ENCODE peak calls at places on chromosome 10, in five cellular contexts. One of them, this sample, is unnamed.

GRCh38 chr10:97771913-97772823 is at the start of gene SFRP5:
- DNase-seq in GM18507: no peak
- DNase-seq in NCI-H2107: no peak
- DNase-seq in H54: no peak
- DNase-seq in DMS153: no peak
- DNase-seq in this sample: peak

GRCh38 chr10:66924674-66925345 is 1.0 kb upstream of the LRRTM3 start:
- DNase-seq in GM18507: no peak
- DNase-seq in NCI-H2107: no peak
- DNase-seq in H54: no peak
- DNase-seq in DMS153: no peak
- DNase-seq in this sample: no peak

GRCh38 chr10:31751401-31752080 is 177.1 kb downstream of the ARHGAP12 start:
- DNase-seq in GM18507: no peak
- DNase-seq in NCI-H2107: no peak
- DNase-seq in H54: no peak
- DNase-seq in DMS153: no peak
- DNase-seq in this sample: no peak

GRCh38 chr10:88254091-88254490 is 329.0 kb downstream of the RNLS start:
- DNase-seq in GM18507: no peak
- DNase-seq in NCI-H2107: no peak
- DNase-seq in H54: peak
- DNase-seq in DMS153: no peak
- DNase-seq in this sample: no peak

GRCh38 chr10:110494532-110494931 is 3.2 kb upstream of the DUSP5 start:
- DNase-seq in GM18507: no peak
- DNase-seq in NCI-H2107: no peak
- DNase-seq in H54: no peak
- DNase-seq in DMS153: no peak
- DNase-seq in this sample: no peak

GRCh38 chr10:98295907-98296306 is 27.9 kb upstream of the LOXL4 start:
- DNase-seq in GM18507: no peak
- DNase-seq in NCI-H2107: no peak
- DNase-seq in H54: no peak
- DNase-seq in DMS153: no peak
- DNase-seq in this sample: no peak

GRCh38 chr10:71081229-71081560 is 131.2 kb upstream of the UNC5B start:
- DNase-seq in GM18507: no peak
- DNase-seq in NCI-H2107: no peak
- DNase-seq in H54: no peak
- DNase-seq in DMS153: no peak
- DNase-seq in this sample: no peak

GRCh38 chr10:123913688-123914268 is 22.2 kb upstream of the CPXM2 start:
- DNase-seq in GM18507: no peak
- DNase-seq in NCI-H2107: no peak
- DNase-seq in H54: no peak
- DNase-seq in DMS153: no peak
- DNase-seq in this sample: no peak

GRCh38 chr10:87608756-87609155 is 50.9 kb upstream of the PAPSS2 start:
- DNase-seq in GM18507: no peak
- DNase-seq in NCI-H2107: no peak
- DNase-seq in H54: no peak
- DNase-seq in DMS153: no peak
- DNase-seq in this sample: no peak

GRCh38 chr10:12503311-12503710 is 154.0 kb downstream of the CAMK1D start:
- DNase-seq in GM18507: no peak
- DNase-seq in NCI-H2107: peak
- DNase-seq in H54: no peak
- DNase-seq in DMS153: peak
- DNase-seq in this sample: no peak

GRCh38 chr10:18235477-18235876 is 95.3 kb downstream of the CACNB2 start:
- DNase-seq in GM18507: no peak
- DNase-seq in NCI-H2107: no peak
- DNase-seq in H54: no peak
- DNase-seq in DMS153: no peak
- DNase-seq in this sample: no peak

GRCh38 chr10:132387723-132388210 is 9.2 kb upstream of the PWWP2B start:
- DNase-seq in GM18507: peak
- DNase-seq in NCI-H2107: peak
- DNase-seq in H54: peak
- DNase-seq in DMS153: no peak
- DNase-seq in this sample: peak